ENCODE peak calls at places on chromosome 13, in five cellular contexts. One of them, this sample, is unnamed.

GRCh38 chr13:41457589-41458186 is 338 bp downstream of the RGCC start:
- DNase-seq in NCI-H774: no peak
- DNase-seq in activated naive CD8-positive, alpha-beta T cell treated with anti-CD3 and anti-CD28 coated beads for 36 hours: peak; percentile 57
- DNase-seq in NCI-H2171 treated with DMSO at 0.1 percent for 48 hours: no peak
- DNase-seq in progenitor cell of endocrine pancreas: no peak
- DNase-seq in this sample: peak; percentile 40

GRCh38 chr13:95155504-95155903 is 145.7 kb downstream of the ABCC4 start:
- DNase-seq in progenitor cell of endocrine pancreas: no peak
- DNase-seq in activated naive CD8-positive, alpha-beta T cell treated with anti-CD3 and anti-CD28 coated beads for 36 hours: no peak
- DNase-seq in NCI-H774: peak; percentile 48
- DNase-seq in NCI-H2171 treated with DMSO at 0.1 percent for 48 hours: no peak
- DNase-seq in this sample: no peak

GRCh38 chr13:43908156-43909126 is 28.7 kb downstream of the LACC1 start:
- DNase-seq in NCI-H2171 treated with DMSO at 0.1 percent for 48 hours: peak; percentile 26
- DNase-seq in activated naive CD8-positive, alpha-beta T cell treated with anti-CD3 and anti-CD28 coated beads for 36 hours: no peak
- DNase-seq in NCI-H774: no peak
- DNase-seq in progenitor cell of endocrine pancreas: no peak
- DNase-seq in this sample: peak; percentile 73

GRCh38 chr13:20684535-20684934 is 19.0 kb upstream of the IL17D start:
- DNase-seq in progenitor cell of endocrine pancreas: no peak
- DNase-seq in activated naive CD8-positive, alpha-beta T cell treated with anti-CD3 and anti-CD28 coated beads for 36 hours: no peak
- DNase-seq in NCI-H2171 treated with DMSO at 0.1 percent for 48 hours: no peak
- DNase-seq in NCI-H774: no peak
- DNase-seq in this sample: no peak

GRCh38 chr13:98918771-98919170 is 59.1 kb downstream of the DOCK9 start:
- DNase-seq in NCI-H774: no peak
- DNase-seq in progenitor cell of endocrine pancreas: no peak
- DNase-seq in NCI-H2171 treated with DMSO at 0.1 percent for 48 hours: no peak
- DNase-seq in activated naive CD8-positive, alpha-beta T cell treated with anti-CD3 and anti-CD28 coated beads for 36 hours: no peak
- DNase-seq in this sample: peak; percentile 12

GRCh38 chr13:80037505-80037888 is 303.4 kb downstream of the SPRY2 start:
- DNase-seq in progenitor cell of endocrine pancreas: no peak
- DNase-seq in activated naive CD8-positive, alpha-beta T cell treated with anti-CD3 and anti-CD28 coated beads for 36 hours: no peak
- DNase-seq in NCI-H774: no peak
- DNase-seq in NCI-H2171 treated with DMSO at 0.1 percent for 48 hours: no peak
- DNase-seq in this sample: no peak

GRCh38 chr13:112131740-112132113 is 64.8 kb downstream of the SOX1 start:
- DNase-seq in NCI-H774: peak; percentile 17
- DNase-seq in NCI-H2171 treated with DMSO at 0.1 percent for 48 hours: no peak
- DNase-seq in activated naive CD8-positive, alpha-beta T cell treated with anti-CD3 and anti-CD28 coated beads for 36 hours: no peak
- DNase-seq in progenitor cell of endocrine pancreas: no peak
- DNase-seq in this sample: no peak

GRCh38 chr13:27960362-27961226 is 8.5 kb downstream of the CDX2 start:
- DNase-seq in NCI-H2171 treated with DMSO at 0.1 percent for 48 hours: no peak
- DNase-seq in activated naive CD8-positive, alpha-beta T cell treated with anti-CD3 and anti-CD28 coated beads for 36 hours: peak; percentile 55
- DNase-seq in NCI-H774: peak; percentile 51
- DNase-seq in progenitor cell of endocrine pancreas: peak; percentile 76
- DNase-seq in this sample: peak; percentile 63

GRCh38 chr13:111916201-111916600 is 150.7 kb upstream of the SOX1 start:
- DNase-seq in progenitor cell of endocrine pancreas: no peak
- DNase-seq in activated naive CD8-positive, alpha-beta T cell treated with anti-CD3 and anti-CD28 coated beads for 36 hours: no peak
- DNase-seq in NCI-H774: no peak
- DNase-seq in NCI-H2171 treated with DMSO at 0.1 percent for 48 hours: no peak
- DNase-seq in this sample: no peak

GRCh38 chr13:100872761-100873160 is 198.2 kb upstream of the TMTC4 start:
- DNase-seq in progenitor cell of endocrine pancreas: no peak
- DNase-seq in NCI-H2171 treated with DMSO at 0.1 percent for 48 hours: no peak
- DNase-seq in NCI-H774: no peak
- DNase-seq in activated naive CD8-positive, alpha-beta T cell treated with anti-CD3 and anti-CD28 coated beads for 36 hours: no peak
- DNase-seq in this sample: no peak

GRCh38 chr13:89375839-89376238 is 1704.7 kb downstream of the SLITRK5 start:
- DNase-seq in activated naive CD8-positive, alpha-beta T cell treated with anti-CD3 and anti-CD28 coated beads for 36 hours: no peak
- DNase-seq in progenitor cell of endocrine pancreas: no peak
- DNase-seq in NCI-H774: no peak
- DNase-seq in NCI-H2171 treated with DMSO at 0.1 percent for 48 hours: no peak
- DNase-seq in this sample: peak; percentile 48

GRCh38 chr13:80740076-80740475 is 399.1 kb upstream of the SPRY2 start:
- DNase-seq in NCI-H2171 treated with DMSO at 0.1 percent for 48 hours: no peak
- DNase-seq in NCI-H774: no peak
- DNase-seq in progenitor cell of endocrine pancreas: no peak
- DNase-seq in activated naive CD8-positive, alpha-beta T cell treated with anti-CD3 and anti-CD28 coated beads for 36 hours: no peak
- DNase-seq in this sample: no peak

GRCh38 chr13:112689498-112690241 is at the start of gene ATP11A:
- DNase-seq in NCI-H2171 treated with DMSO at 0.1 percent for 48 hours: peak; percentile 84
- DNase-seq in progenitor cell of endocrine pancreas: peak; percentile 81
- DNase-seq in NCI-H774: peak; percentile 99
- DNase-seq in activated naive CD8-positive, alpha-beta T cell treated with anti-CD3 and anti-CD28 coated beads for 36 hours: peak; percentile 87
- DNase-seq in this sample: peak; percentile 98

GRCh38 chr13:51349016-51349415 is 9.5 kb downstream of the SERPINE3 start:
- DNase-seq in progenitor cell of endocrine pancreas: no peak
- DNase-seq in NCI-H774: no peak
- DNase-seq in activated naive CD8-positive, alpha-beta T cell treated with anti-CD3 and anti-CD28 coated beads for 36 hours: no peak
- DNase-seq in NCI-H2171 treated with DMSO at 0.1 percent for 48 hours: no peak
- DNase-seq in this sample: no peak

GRCh38 chr13:109154546-109154945 is 525.1 kb downstream of the MYO16 start:
- DNase-seq in activated naive CD8-positive, alpha-beta T cell treated with anti-CD3 and anti-CD28 coated beads for 36 hours: no peak
- DNase-seq in NCI-H2171 treated with DMSO at 0.1 percent for 48 hours: no peak
- DNase-seq in NCI-H774: no peak
- DNase-seq in progenitor cell of endocrine pancreas: no peak
- DNase-seq in this sample: no peak

GRCh38 chr13:77981191-77981925 is 62.7 kb upstream of the EDNRB start:
- DNase-seq in progenitor cell of endocrine pancreas: no peak
- DNase-seq in NCI-H774: no peak
- DNase-seq in NCI-H2171 treated with DMSO at 0.1 percent for 48 hours: no peak
- DNase-seq in activated naive CD8-positive, alpha-beta T cell treated with anti-CD3 and anti-CD28 coated beads for 36 hours: no peak
- DNase-seq in this sample: no peak

GRCh38 chr13:95659500-95659899 is 15.0 kb upstream of the DZIP1 start:
- DNase-seq in progenitor cell of endocrine pancreas: no peak
- DNase-seq in activated naive CD8-positive, alpha-beta T cell treated with anti-CD3 and anti-CD28 coated beads for 36 hours: no peak
- DNase-seq in NCI-H2171 treated with DMSO at 0.1 percent for 48 hours: no peak
- DNase-seq in NCI-H774: no peak
- DNase-seq in this sample: no peak

GRCh38 chr13:50081106-50081898 is 66.1 kb downstream of the KCNRG start:
- DNase-seq in NCI-H2171 treated with DMSO at 0.1 percent for 48 hours: peak; percentile 52
- DNase-seq in progenitor cell of endocrine pancreas: peak; percentile 48
- DNase-seq in activated naive CD8-positive, alpha-beta T cell treated with anti-CD3 and anti-CD28 coated beads for 36 hours: peak; percentile 55
- DNase-seq in NCI-H774: peak; percentile 8
- DNase-seq in this sample: peak; percentile 74